ENCODE peak calls at places on chromosomes 2 and 18, in eight cellular contexts. N is left ventricle myocardium inferior; J is CD8-positive, alpha-beta T cell; V is upper lobe of right lung; Y is psoas muscle; C is right atrium auricular region; P is AG04450; L is heart right ventricle. G is an unnamed sample.

GRCh38 chr2:58427572-58428285 is 186.6 kb upstream of the FANCL start:
- DNase-seq in N (no peak), J (no peak), V (no peak), Y (no peak), C (no peak), P (no peak), L (no peak), G (peak; percentile 77)

GRCh38 chr2:128386066-128386465 is 67.4 kb upstream of the HS6ST1 start:
- DNase-seq in N (no peak), J (no peak), V (peak; percentile 45), Y (peak; percentile 33), C (no peak), P (no peak), L (no peak), G (no peak)

GRCh38 chr2:232926448-232927040 is 56.5 kb downstream of the SNORC start:
- DNase-seq in N (no peak), J (no peak), V (no peak), Y (no peak), C (no peak), P (no peak), L (no peak), G (no peak)

GRCh38 chr2:62938126-62938525 is 112.5 kb upstream of the OTX1 start:
- DNase-seq in N (no peak), J (no peak), V (no peak), Y (no peak), C (no peak), P (no peak), L (no peak), G (no peak)

GRCh38 chr2:33033524-33034150 is 86.9 kb downstream of the LTBP1 start:
- DNase-seq in N (no peak), J (no peak), V (no peak), Y (no peak), C (no peak), P (peak; percentile 15), L (no peak), G (peak; percentile 63)

GRCh38 chr18:48342588-48342987 is 66.6 kb downstream of the ZBTB7C start:
- DNase-seq in N (no peak), J (no peak), V (no peak), Y (no peak), C (no peak), P (no peak), L (no peak), G (no peak)

GRCh38 chr2:107392241-107392704 is 434.4 kb upstream of the RGPD4 start:
- DNase-seq in N (no peak), J (no peak), V (no peak), Y (no peak), C (no peak), P (no peak), L (no peak), G (no peak)

GRCh38 chr2:173752152-173752551 is 213.0 kb downstream of the SP3 start:
- DNase-seq in N (no peak), J (no peak), V (no peak), Y (no peak), C (no peak), P (no peak), L (no peak), G (no peak)

GRCh38 chr18:23143059-23143831 is 8.0 kb downstream of the CABLES1 start:
- DNase-seq in N (no peak), J (no peak), V (peak; percentile 78), Y (no peak), C (peak; percentile 82), P (no peak), L (no peak), G (peak; percentile 70)

GRCh38 chr2:216560695-216561370 is 62.2 kb downstream of the RPL37A start:
- DNase-seq in N (no peak), J (no peak), V (no peak), Y (no peak), C (no peak), P (peak; percentile 63), L (no peak), G (no peak)

GRCh38 chr2:39455826-39456225 is 18.7 kb upstream of the MAP4K3 start:
- DNase-seq in N (no peak), J (no peak), V (no peak), Y (no peak), C (no peak), P (no peak), L (no peak), G (no peak)

GRCh38 chr2:69012310-69013122 is 463 bp upstream of the ANTXR1 start:
- DNase-seq in N (peak; percentile 72), J (peak; percentile 45), V (peak; percentile 82), Y (peak; percentile 81), C (peak; percentile 72), P (peak; percentile 44), L (peak; percentile 74), G (peak; percentile 76)

GRCh38 chr2:120419073-120419472 is 73.1 kb downstream of the INHBB start:
- DNase-seq in N (peak; percentile 59), J (no peak), V (peak; percentile 60), Y (no peak), C (no peak), P (no peak), L (peak; percentile 67), G (no peak)

GRCh38 chr2:120418174-120418787 is 72.3 kb downstream of the INHBB start:
- DNase-seq in N (no peak), J (no peak), V (peak; percentile 25), Y (no peak), C (no peak), P (no peak), L (no peak), G (no peak)

GRCh38 chr2:120421126-120421829 is 75.3 kb downstream of the INHBB start:
- DNase-seq in N (no peak), J (no peak), V (peak; percentile 53), Y (no peak), C (no peak), P (no peak), L (no peak), G (no peak)

GRCh38 chr2:120421830-120422175 is 75.9 kb downstream of the INHBB start:
- DNase-seq in N (no peak), J (no peak), V (no peak), Y (no peak), C (no peak), P (no peak), L (no peak), G (no peak)

DNA sequence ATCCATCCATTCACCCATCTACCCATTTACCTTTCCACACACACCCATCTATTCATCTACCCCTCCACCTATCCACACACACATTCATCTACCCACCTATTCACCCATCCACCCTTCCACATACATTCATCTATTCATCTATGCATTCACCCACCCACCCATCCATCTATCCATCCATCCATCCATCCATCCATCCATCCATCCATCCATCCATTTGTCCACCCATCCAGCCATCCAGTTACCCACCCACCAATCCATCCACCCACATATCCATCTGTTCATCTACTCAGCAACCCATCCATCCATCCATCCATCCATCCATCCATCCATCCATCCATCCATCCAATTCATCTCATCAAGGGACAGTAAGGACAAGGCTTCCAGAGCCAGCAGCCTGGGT is 74.0 kb downstream of the INHBB start:
- DNase-seq in N (no peak), J (no peak), V (no peak), Y (no peak), C (no peak), P (no peak), L (no peak), G (no peak)
- H3K27me3 ChIP-seq in N (peaks cover 47% of the 10 kb centered on the region), J (no peaks in the 10 kb centered on the region), V (no peaks in the 10 kb centered on the region), Y (peaks cover 5% of the 10 kb centered on the region), C (no peaks in the 10 kb centered on the region), P (peaks cover 59% of the 10 kb centered on the region), L (peaks cover 18% of the 10 kb centered on the region), G (peaks cover 13% of the 10 kb centered on the region)

GRCh38 chr2:236052926-236053846 is 115.0 kb downstream of the GBX2 start:
- DNase-seq in N (no peak), J (no peak), V (no peak), Y (no peak), C (no peak), P (no peak), L (no peak), G (no peak)
- TF ChIP-seq CTCF in N (no peak), J (no peak), V (no peak), Y (no peak), C (no peak), P (no peak), L (no peak), G (no peak)

DNA sequence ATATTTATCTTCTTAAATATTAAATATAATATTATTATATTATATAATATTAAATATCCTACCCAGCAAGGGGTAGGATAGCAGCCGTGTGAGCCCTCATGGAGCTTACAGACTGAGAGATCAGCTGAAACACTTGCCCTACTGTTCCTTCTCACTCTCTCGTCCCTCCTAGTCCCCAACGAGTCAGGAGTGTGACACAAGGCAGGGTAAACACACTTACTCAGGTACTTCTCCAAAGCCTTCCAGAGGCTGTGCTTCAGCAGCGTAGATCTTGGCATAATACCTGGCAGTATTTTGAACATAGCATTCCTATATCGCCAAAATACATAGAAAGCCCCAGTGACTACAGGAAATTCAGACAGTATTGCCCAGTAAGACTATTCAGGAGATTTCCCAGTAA is 114.1 kb downstream of the ALPK2 start:
- DNase-seq in N (no peak), J (no peak), V (no peak), Y (no peak), C (no peak), P (no peak), L (no peak), G (no peak)
- H3K27me3 ChIP-seq in N (no peaks in the 10 kb centered on the region), J (no peaks in the 10 kb centered on the region), V (no peaks in the 10 kb centered on the region), Y (no peaks in the 10 kb centered on the region), C (no peaks in the 10 kb centered on the region), P (no peaks in the 10 kb centered on the region), L (no peaks in the 10 kb centered on the region), G (no peaks in the 10 kb centered on the region)

GRCh38 chr2:217943379-217944321 is 59.1 kb downstream of the TNS1 start:
- DNase-seq in N (peak; percentile 88), J (no peak), V (peak; percentile 93), Y (peak; percentile 91), C (peak; percentile 88), P (no peak), L (peak; percentile 91), G (peak; percentile 93)
- TF ChIP-seq CTCF in N (peak; percentile 53), J (no peak), V (peak; percentile 38), Y (peak; percentile 20), C (peak; percentile 73), P (peak; percentile 34), L (peak; percentile 46), G (peak; percentile 40)

DNA sequence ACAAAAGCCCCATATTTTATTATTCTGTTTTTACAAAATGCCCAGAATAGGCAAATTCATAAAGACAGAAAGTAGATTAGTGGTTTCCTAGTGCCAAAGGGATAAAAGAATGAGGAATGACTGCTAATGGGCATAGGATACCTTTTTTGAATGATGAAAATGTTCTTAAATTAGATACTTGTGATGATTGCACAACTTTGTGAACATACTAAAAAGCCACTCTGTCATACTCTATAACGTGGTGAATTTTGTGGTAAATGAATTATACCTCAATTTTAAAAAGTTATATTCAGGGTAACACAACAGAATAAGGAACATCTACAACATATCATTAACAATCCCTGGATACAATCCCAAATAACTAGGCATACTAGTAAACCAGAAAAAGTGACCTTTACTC is 9.1 kb upstream of the FBLN7 start:
- DNase-seq in N (no peak), J (no peak), V (no peak), Y (no peak), C (no peak), P (no peak), L (no peak), G (no peak)
- H3K27me3 ChIP-seq in N (no peaks in the 10 kb centered on the region), J (no peaks in the 10 kb centered on the region), V (no peaks in the 10 kb centered on the region), Y (no peaks in the 10 kb centered on the region), C (no peaks in the 10 kb centered on the region), P (no peaks in the 10 kb centered on the region), L (no peaks in the 10 kb centered on the region), G (no peaks in the 10 kb centered on the region)

GRCh38 chr18:27750014-27750413 is 426.9 kb downstream of the CDH2 start:
- DNase-seq in N (no peak), J (no peak), V (no peak), Y (no peak), C (no peak), P (no peak), L (peak; percentile 29), G (peak; percentile 76)
- TF ChIP-seq CTCF in N (peak; percentile 73), J (no peak), V (peak; percentile 34), Y (peak; percentile 57), C (peak; percentile 75), P (peak; percentile 26), L (peak; percentile 65), G (peak; percentile 67)